ENCODE peak calls at places on chromosome 6, in five cellular contexts. A is PC-3, R is neural progenitor cell, I is fibroblast of lung, J is H1. X is an unnamed sample.

GRCh38 chr6:37381579-37381978 is 27.8 kb downstream of the RNF8 start:
- DNase-seq in R (peak; percentile 70), J (peak; percentile 46), A (peak; percentile 88), I (peak; percentile 60), X (peak; percentile 91)

GRCh38 chr6:33315753-33316602 is 1.6 kb downstream of the ZBTB22 start:
- DNase-seq in R (no peak), I (no peak), J (no peak), A (no peak), X (no peak)

GRCh38 chr6:73854998-73855718 is 159.2 kb downstream of the CD109 start:
- DNase-seq in R (peak; percentile 75), J (no peak), I (peak; percentile 82), A (peak; percentile 76), X (peak; percentile 83)

GRCh38 chr6:75377386-75377785 is 92.8 kb upstream of the TMEM30A start:
- DNase-seq in A (no peak), I (no peak), J (no peak), R (peak; percentile 38), X (peak; percentile 42)

GRCh38 chr6:16540804-16541752 is 220.2 kb downstream of the ATXN1 start:
- DNase-seq in I (peak; percentile 33), A (no peak), J (no peak), R (peak; percentile 8), X (peak; percentile 4)

GRCh38 chr6:133899556-133899955 is 10.6 kb downstream of the TCF21 start:
- DNase-seq in J (no peak), A (no peak), I (peak; percentile 79), R (no peak), X (no peak)

GRCh38 chr6:41774841-41775240 is 4.9 kb downstream of the FRS3 start:
- DNase-seq in A (no peak), R (no peak), J (no peak), I (no peak), X (no peak)

GRCh38 chr6:5333653-5334052 is 72.3 kb downstream of the FARS2 start:
- DNase-seq in A (peak; percentile 63), I (peak; percentile 31), R (no peak), J (no peak), X (no peak)

GRCh38 chr6:129936329-129937165 is 75.4 kb upstream of the TMEM244 start:
- DNase-seq in J (no peak), I (peak; percentile 73), R (peak; percentile 85), A (peak; percentile 77), X (peak; percentile 90)

GRCh38 chr6:143677891-143678737 is at the start of gene PHACTR2:
- DNase-seq in A (peak; percentile 57), R (peak; percentile 96), I (peak; percentile 86), J (peak; percentile 82), X (peak; percentile 91)

GRCh38 chr6:44126320-44127149 is 717 bp downstream of the MRPL14 start:
- DNase-seq in A (peak; percentile 59), J (peak; percentile 68), I (peak; percentile 64), R (peak; percentile 85), X (peak; percentile 81)

GRCh38 chr6:125157725-125158124 is 4.2 kb downstream of the TPD52L1 start:
- DNase-seq in J (no peak), I (no peak), R (no peak), A (no peak), X (peak; percentile 34)

GRCh38 chr6:125154184-125155135 is 887 bp downstream of the TPD52L1 start:
- DNase-seq in J (peak; percentile 69), A (peak; percentile 58), R (peak; percentile 60), I (no peak), X (peak; percentile 69)

GRCh38 chr6:125155344-125155743 is 1.8 kb downstream of the TPD52L1 start:
- DNase-seq in I (no peak), A (no peak), J (no peak), R (no peak), X (no peak)

GRCh38 chr6:125156496-125156895 is 2.9 kb downstream of the TPD52L1 start:
- DNase-seq in J (no peak), I (no peak), A (no peak), R (no peak), X (no peak)

GRCh38 chr6:125157280-125157679 is 3.7 kb downstream of the TPD52L1 start:
- DNase-seq in R (no peak), A (no peak), I (no peak), J (no peak), X (no peak)
- H3K36me3 ChIP-seq in R (no peaks in the 10 kb centered on the region), A (no peaks in the 10 kb centered on the region), I (no peaks in the 10 kb centered on the region), J (no peaks in the 10 kb centered on the region), X (no peaks in the 10 kb centered on the region)

DNA sequence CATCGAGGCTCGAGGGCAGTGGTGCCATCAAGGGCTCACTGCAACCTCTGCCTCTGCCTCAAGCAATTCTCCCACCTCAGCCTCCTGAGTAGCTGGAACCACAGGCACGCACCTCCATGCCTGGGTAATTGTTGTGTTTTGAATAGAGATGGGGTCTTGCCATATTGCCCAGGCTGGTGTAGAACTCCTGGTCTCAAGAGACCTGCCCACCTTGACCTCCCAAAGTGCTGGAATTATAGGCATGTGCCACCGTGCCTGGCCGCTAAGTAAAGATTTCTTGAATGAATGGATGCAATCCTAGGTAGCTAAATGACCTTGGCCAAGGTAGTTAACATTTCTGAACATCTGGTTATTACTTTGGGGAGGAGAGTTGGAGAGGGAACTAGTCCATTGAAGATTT is 7.4 kb downstream of the SCAF8 start:
- DNase-seq in A (no peak), R (no peak), J (no peak), I (no peak), X (no peak)
- H4K20me1 ChIP-seq in A (peaks cover 62% of the 10 kb centered on the region), R (peaks cover 100% of the 10 kb centered on the region), J (peaks cover 17% of the 10 kb centered on the region), I (peaks cover 10% of the 10 kb centered on the region), X (peaks cover 26% of the 10 kb centered on the region)

GRCh38 chr6:31639449-31639861 is 13.0 kb downstream of the BAG6 start:
- DNase-seq in J (no peak), A (peak; percentile 17), I (no peak), R (no peak), X (no peak)
- H3K36me3 ChIP-seq in J (peaks cover 81% of the 10 kb centered on the region), A (peaks cover 52% of the 10 kb centered on the region), I (peaks cover 46% of the 10 kb centered on the region), R (no peaks in the 10 kb centered on the region), X (peaks cover 50% of the 10 kb centered on the region)

GRCh38 chr6:7119272-7119801 is 11.6 kb downstream of the RREB1 start:
- DNase-seq in A (no peak), J (no peak), I (no peak), R (no peak), X (no peak)
- H4K20me1 ChIP-seq in A (peaks cover 40% of the 10 kb centered on the region), J (no peaks in the 10 kb centered on the region), I (peaks cover 2% of the 10 kb centered on the region), R (peaks cover 39% of the 10 kb centered on the region), X (peaks cover 20% of the 10 kb centered on the region)

GRCh38 chr6:2775003-2775402 is 9.8 kb downstream of the WRNIP1 start:
- DNase-seq in I (no peak), A (no peak), R (no peak), J (no peak), X (no peak)
- H3K36me3 ChIP-seq in I (peaks cover 5% of the 10 kb centered on the region), A (peaks cover 55% of the 10 kb centered on the region), R (no peaks in the 10 kb centered on the region), J (peaks cover 13% of the 10 kb centered on the region), X (no peaks in the 10 kb centered on the region)

GRCh38 chr6:157094038-157094437 is 229.3 kb downstream of the TMEM242 start:
- DNase-seq in R (no peak), A (no peak), J (no peak), I (no peak), X (no peak)

GRCh38 chr6:157095084-157095483 is 228.2 kb downstream of the TMEM242 start:
- DNase-seq in R (no peak), I (no peak), A (no peak), J (no peak), X (no peak)

GRCh38 chr6:157092736-157093135 is 230.6 kb downstream of the TMEM242 start:
- DNase-seq in A (no peak), J (no peak), I (no peak), R (no peak), X (no peak)

GRCh38 chr6:157091832-157092231 is 231.5 kb downstream of the TMEM242 start:
- DNase-seq in J (no peak), A (no peak), R (no peak), I (no peak), X (no peak)

GRCh38 chr6:157093555-157093954 is 229.8 kb downstream of the TMEM242 start:
- DNase-seq in J (no peak), R (no peak), I (no peak), A (no peak), X (no peak)
- H4K20me1 ChIP-seq in J (no peaks in the 10 kb centered on the region), R (peaks cover 52% of the 10 kb centered on the region), I (no peaks in the 10 kb centered on the region), A (no peaks in the 10 kb centered on the region), X (no peaks in the 10 kb centered on the region)

GRCh38 chr6:158780963-158781691 is 38.0 kb downstream of the EZR start:
- DNase-seq in A (peak; percentile 83), J (no peak), I (no peak), R (no peak), X (no peak)
- H3K36me3 ChIP-seq in A (peaks cover 83% of the 10 kb centered on the region), J (peaks cover 89% of the 10 kb centered on the region), I (peaks cover 40% of the 10 kb centered on the region), R (no peaks in the 10 kb centered on the region), X (peaks cover 81% of the 10 kb centered on the region)

GRCh38 chr6:136282906-136283305 is 6.7 kb downstream of the BCLAF1 start:
- DNase-seq in J (no peak), R (no peak), A (no peak), I (no peak), X (no peak)
- H4K20me1 ChIP-seq in J (peaks cover 46% of the 10 kb centered on the region), R (peaks cover 95% of the 10 kb centered on the region), A (peaks cover 90% of the 10 kb centered on the region), I (peaks cover 13% of the 10 kb centered on the region), X (peaks cover 92% of the 10 kb centered on the region)

DNA sequence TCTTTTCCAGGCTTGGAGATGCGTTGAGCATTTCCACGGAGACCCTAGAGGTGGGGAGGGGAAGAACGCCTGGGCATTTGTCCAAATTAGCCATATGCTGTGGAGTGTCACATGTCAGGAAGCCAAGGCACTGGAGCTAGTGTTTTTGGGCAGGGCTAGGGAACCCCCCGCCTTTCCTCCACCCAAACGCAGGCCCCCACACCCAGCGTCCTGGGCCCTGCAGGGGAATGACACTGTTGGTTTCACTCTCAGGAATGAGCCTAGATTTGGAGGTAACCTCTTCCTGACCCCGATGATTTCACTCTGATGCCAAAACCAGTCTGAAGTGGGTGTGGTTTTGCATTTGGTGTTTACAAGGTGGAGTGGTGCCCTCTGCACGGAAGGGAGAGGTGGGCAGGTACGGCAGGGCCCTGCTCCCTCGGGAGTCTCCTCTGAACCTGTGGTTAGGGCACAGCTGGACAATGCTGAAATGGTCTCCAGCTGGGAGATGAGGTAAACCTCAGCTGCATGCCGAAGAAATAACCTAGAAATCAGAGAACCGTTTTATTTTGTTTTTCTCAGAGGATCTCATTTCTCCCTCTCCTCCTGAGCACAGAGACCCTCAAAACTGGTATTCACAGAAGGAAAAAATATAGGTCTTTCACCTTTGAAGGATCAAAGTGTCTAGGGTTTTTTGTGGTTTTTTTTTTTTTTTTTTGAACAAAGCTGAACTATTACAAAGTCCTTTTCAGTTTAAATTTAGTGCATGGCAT is 29.6 kb downstream of the MTHFD1L start:
- DNase-seq in A (peak; percentile 29), R (peak; percentile 13), J (no peak), I (peak; percentile 63), X (no peak)
- H3K36me3 ChIP-seq in A (peaks cover 7% of the 10 kb centered on the region), R (no peaks in the 10 kb centered on the region), J (peaks cover 28% of the 10 kb centered on the region), I (no peaks in the 10 kb centered on the region), X (peaks cover 5% of the 10 kb centered on the region)